ENCODE peak calls at places on chromosomes 7 and 10, in four cellular contexts. G, N, Y and Z are unnamed samples.

GRCh38 chr10:79405995-79406515 is 39.4 kb downstream of the ZCCHC24 start:
- DNase-seq in G (no peak), N (no peak), Y (no peak), Z (no peak)

GRCh38 chr7:104964626-104965236 is 49.3 kb upstream of the KMT2E start:
- DNase-seq in G (no peak), N (no peak), Y (peak; percentile 84), Z (no peak)

GRCh38 chr7:135998081-135998480 is 20.9 kb upstream of the MTPN start:
- DNase-seq in G (no peak), N (no peak), Y (no peak), Z (no peak)

GRCh38 chr10:74949434-74949833 is 123.0 kb downstream of the KAT6B start:
- DNase-seq in G (no peak), N (no peak), Y (no peak), Z (no peak)

GRCh38 chr10:683448-684071 is 5.9 kb downstream of the DIP2C start:
- DNase-seq in G (no peak), N (peak; percentile 86), Y (peak; percentile 8), Z (no peak)

GRCh38 chr7:82598958-82599357 is 155.4 kb upstream of the CACNA2D1 start:
- DNase-seq in G (no peak), N (no peak), Y (no peak), Z (no peak)

GRCh38 chr7:103704701-103705100 is 258.7 kb upstream of the SLC26A5 start:
- DNase-seq in G (no peak), N (no peak), Y (no peak), Z (no peak)

GRCh38 chr10:17216217-17216900 is 11.7 kb upstream of the VIM start:
- DNase-seq in G (no peak), N (peak; percentile 88), Y (peak; percentile 87), Z (peak; percentile 47)

GRCh38 chr10:6409982-6410694 is 169.9 kb downstream of the PRKCQ start:
- DNase-seq in G (no peak), N (no peak), Y (no peak), Z (no peak)

DNA sequence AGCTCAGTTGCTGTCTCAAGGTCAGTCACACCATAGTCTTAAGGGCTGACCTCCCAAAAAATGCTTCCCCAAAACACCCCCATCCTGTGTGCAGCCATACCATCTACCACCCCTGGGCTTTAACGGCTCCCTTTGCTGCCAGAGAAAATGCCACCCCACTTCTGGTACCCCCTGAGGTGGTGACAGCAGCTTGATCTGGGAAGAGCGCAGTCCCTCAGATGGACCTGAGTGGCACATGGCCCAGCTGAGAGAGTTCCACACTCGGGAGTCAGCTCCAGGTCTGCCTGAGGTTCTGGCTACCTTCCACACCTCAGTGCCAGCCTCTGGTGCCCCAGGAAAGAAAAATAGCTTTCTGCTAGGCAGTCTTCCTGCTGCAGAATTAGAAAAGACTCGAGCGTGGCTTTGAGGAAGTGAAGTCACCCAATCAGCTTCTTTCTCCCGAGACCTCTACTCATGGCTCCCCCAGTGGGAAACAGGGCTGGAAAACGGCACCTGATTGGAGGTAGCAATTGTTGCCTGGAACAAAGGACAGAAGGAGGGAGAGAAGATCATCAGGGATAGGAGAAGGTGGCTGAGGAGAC is 151.7 kb downstream of the ARHGAP21 start:
- DNase-seq in G (no peak), N (no peak), Y (no peak), Z (no peak)
- TF ChIP-seq NR3C1 in G (no peak), N (no peak), Y (no peak), Z (no peak)

DNA sequence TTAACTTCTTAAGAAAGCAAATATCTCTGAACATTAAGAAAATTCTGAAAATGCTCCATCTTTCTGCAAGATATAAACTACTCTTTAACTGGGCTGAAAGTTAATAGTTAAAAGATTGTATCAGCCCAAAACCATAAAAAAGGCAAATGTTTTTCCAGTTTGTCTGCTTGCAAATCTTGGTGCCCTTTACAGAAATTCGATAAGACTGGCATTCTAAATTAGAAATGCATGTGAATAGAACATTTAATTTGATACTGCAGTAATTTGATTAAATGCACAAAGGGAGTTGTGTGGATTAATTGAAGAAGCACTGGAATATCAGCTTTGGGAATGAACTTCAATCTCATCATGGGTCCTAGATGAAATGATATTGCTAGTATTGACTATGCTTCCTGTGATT is 78.4 kb downstream of the IQUB start:
- DNase-seq in G (no peak), N (no peak), Y (no peak), Z (no peak)
- TF ChIP-seq NR3C1 in G (no peak), N (no peak), Y (no peak), Z (no peak)

GRCh38 chr10:11180228-11180627 is 162.6 kb downstream of the CELF2 start:
- DNase-seq in G (no peak), N (no peak), Y (peak; percentile 44), Z (no peak)
- TF ChIP-seq NR3C1 in G (no peak), N (no peak), Y (no peak), Z (no peak)

DNA sequence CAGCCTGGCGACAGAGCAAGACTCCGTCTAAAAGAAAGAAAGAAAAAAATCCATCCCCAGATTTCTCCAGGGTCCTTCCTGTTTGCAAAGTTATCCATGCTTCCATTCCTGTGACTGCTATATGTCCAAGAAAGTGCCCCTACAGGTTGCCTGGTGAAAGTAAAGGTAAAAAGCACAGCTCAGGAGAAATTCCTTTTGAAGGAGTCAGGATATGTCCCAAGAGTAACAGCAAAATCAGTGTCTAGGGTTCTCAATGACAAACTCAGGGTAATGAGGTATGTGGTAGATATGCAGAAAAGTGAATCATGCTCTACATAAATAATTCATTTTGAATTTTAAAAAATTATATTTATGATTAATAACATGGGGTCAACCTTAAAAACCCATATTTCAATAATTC is 91.5 kb downstream of the CTTNBP2 start:
- DNase-seq in G (no peak), N (no peak), Y (no peak), Z (no peak)
- TF ChIP-seq NR3C1 in G (no peak), N (no peak), Y (no peak), Z (no peak)